ENCODE peak calls at places on chromosomes 5 and 9, in four cellular contexts. U, G, M and Q are unnamed samples.

GRCh38 chr5:125834438-125835147 is 588.6 kb upstream of the GRAMD2B start:
- DNase-seq in U (no peak), G (no peak), M (no peak), Q (no peak)

GRCh38 chr9:4464911-4465513 is 25.3 kb upstream of the SLC1A1 start:
- DNase-seq in U (no peak), G (no peak), M (no peak), Q (peak; percentile 74)

GRCh38 chr9:94802795-94803194 is 76.3 kb downstream of the AOPEP start:
- DNase-seq in U (no peak), G (peak; percentile 95), M (no peak), Q (peak; percentile 68)

GRCh38 chr5:65811895-65812294 is 89.9 kb downstream of the NLN start:
- DNase-seq in U (no peak), G (no peak), M (no peak), Q (no peak)

GRCh38 chr9:76852026-76852425 is 53.9 kb downstream of the PRUNE2 start:
- DNase-seq in U (no peak), G (no peak), M (no peak), Q (no peak)

GRCh38 chr9:136728548-136729123 is 14.1 kb downstream of the LCN10 start:
- DNase-seq in U (peak; percentile 69), G (peak; percentile 30), M (no peak), Q (peak; percentile 65)

GRCh38 chr5:157516016-157516415 is 56.0 kb downstream of the NIPAL4 start:
- DNase-seq in U (no peak), G (peak; percentile 91), M (no peak), Q (no peak)

GRCh38 chr5:72121753-72122445 is 14.6 kb downstream of the MAP1B start:
- DNase-seq in U (no peak), G (no peak), M (no peak), Q (no peak)

GRCh38 chr5:151642472-151643140 is 44.1 kb downstream of the SPARC start:
- DNase-seq in U (no peak), G (no peak), M (no peak), Q (no peak)

GRCh38 chr5:134289509-134290113 is 63.7 kb upstream of the PPP2CA start:
- DNase-seq in U (no peak), G (peak; percentile 79), M (no peak), Q (peak; percentile 53)

GRCh38 chr5:80326468-80326867 is 6.7 kb downstream of the SPZ1 start:
- DNase-seq in U (no peak), G (no peak), M (no peak), Q (no peak)

GRCh38 chr9:133726401-133727276 is 11.5 kb downstream of the SARDH start:
- DNase-seq in U (peak; percentile 58), G (peak; percentile 33), M (peak; percentile 51), Q (peak; percentile 72)

GRCh38 chr5:156096259-156096658 is 230.7 kb upstream of the SGCD start:
- DNase-seq in U (no peak), G (peak; percentile 1), M (no peak), Q (no peak)

GRCh38 chr5:87241555-87241954 is 26.1 kb upstream of the RASA1 start:
- DNase-seq in U (no peak), G (no peak), M (no peak), Q (no peak)

GRCh38 chr5:92889140-92889539 is 691.9 kb downstream of the NR2F1-AS1 start:
- DNase-seq in U (no peak), G (no peak), M (no peak), Q (no peak)
- TF ChIP-seq CTCF in U (no peak), G (no peak), M (no peak), Q (no peak)

DNA sequence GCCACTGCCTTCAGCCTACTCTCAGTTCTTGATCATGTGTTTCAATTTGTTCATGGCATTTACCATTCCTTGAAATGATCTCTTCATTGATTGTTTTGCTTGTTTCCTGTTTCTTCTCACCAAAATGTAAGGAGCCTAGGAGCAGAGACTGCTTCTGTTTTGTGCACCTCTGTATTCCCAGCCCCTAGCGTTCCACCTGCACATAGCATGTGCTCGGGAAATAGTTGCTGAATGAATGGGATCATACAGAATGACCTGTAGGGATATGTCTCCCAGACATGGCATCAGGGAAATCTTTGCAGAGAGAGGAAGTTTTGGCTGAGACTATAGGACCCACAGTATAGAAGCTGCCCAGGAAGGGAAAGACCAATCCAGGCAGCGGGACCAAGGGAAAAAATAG is 6.2 kb upstream of the CERCAM start:
- DNase-seq in U (no peak), G (no peak), M (no peak), Q (no peak)
- TF ChIP-seq CTCF in U (no peak), G (peak; percentile 9), M (no peak), Q (no peak)

GRCh38 chr5:55225346-55225745 is 1.8 kb downstream of the MCIDAS start:
- DNase-seq in U (no peak), G (no peak), M (no peak), Q (peak; percentile 28)

GRCh38 chr5:55227738-55228430 is 769 bp upstream of the MCIDAS start:
- DNase-seq in U (no peak), G (no peak), M (no peak), Q (peak; percentile 29)

GRCh38 chr5:55226027-55226933 is 835 bp downstream of the MCIDAS start:
- DNase-seq in U (no peak), G (peak; percentile 24), M (no peak), Q (peak; percentile 85)

GRCh38 chr5:55230086-55230629 is 3.0 kb upstream of the MCIDAS start:
- DNase-seq in U (no peak), G (no peak), M (no peak), Q (no peak)

DNA sequence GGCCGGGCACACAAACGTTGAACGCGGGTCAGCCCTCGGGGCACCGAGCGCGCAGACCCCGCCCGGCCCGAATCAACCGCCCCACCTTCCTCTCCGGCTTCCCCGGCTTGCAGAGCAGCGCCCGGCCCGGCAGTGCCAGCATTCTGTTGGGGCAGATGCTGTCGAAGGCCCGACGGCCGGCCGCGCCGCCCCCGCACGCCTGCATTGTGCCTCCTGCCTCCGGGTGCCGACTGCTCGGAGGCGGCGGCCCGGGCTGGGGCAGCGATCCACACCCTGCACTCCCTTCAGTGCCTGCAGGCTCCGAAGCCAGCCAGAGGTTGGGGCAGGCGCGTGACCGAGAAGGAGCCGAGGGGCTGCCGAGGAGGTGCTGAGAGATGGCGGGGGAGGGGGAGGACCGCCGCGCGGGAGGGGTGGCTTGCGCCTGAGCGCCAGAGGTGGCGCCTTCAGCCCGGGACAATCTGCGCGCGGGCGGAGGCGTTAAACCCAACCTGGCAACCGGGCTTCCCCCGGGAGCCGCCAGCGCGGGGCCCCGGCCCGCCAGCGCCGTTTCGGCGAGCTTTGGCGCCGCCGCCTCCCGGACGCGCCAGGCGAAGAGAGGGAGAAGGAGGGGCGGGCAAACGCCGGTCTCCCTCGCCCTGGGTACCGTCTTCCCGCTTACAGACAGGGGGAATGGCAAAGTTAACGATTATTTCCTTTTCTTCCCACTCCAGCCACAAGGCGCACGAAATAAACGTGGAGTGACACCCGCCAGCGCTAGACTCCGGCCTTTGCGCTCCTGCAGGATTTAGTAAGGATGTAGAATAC is at the start of gene MCIDAS:
- DNase-seq in U (no peak), G (no peak), M (no peak), Q (peak; percentile 88)
- TF ChIP-seq CTCF in U (peak; percentile 19), G (peak; percentile 15), M (no peak), Q (peak; percentile 37)

GRCh38 chr5:141969783-141970741 is 1.2 kb downstream of the RNF14 start:
- DNase-seq in U (no peak), G (no peak), M (no peak), Q (peak; percentile 73)
- TF ChIP-seq CTCF in U (no peak), G (no peak), M (no peak), Q (no peak)

DNA sequence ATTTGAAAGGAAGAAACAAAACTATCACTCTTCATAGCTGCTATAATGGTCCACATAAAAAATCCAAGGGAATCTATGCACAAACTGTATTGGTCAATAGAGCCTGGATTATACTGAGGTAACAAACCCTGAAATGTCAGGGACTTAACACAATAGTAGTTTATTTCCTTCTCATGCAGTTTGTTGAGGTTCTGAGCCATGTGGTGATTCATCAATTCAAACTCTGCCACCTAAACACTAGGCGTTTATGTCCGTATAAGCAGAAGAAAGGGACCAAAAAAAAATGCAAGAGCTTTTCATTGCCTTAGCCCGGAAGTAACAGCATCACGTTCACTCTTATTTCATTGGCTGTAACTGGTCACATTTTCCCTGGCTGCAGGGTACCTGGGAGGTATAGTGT is 464.7 kb downstream of the ZSWIM6 start:
- DNase-seq in U (no peak), G (no peak), M (no peak), Q (no peak)
- TF ChIP-seq CTCF in U (no peak), G (no peak), M (no peak), Q (no peak)

GRCh38 chr5:131005963-131006684 is 158.9 kb downstream of the HINT1 start:
- DNase-seq in U (no peak), G (no peak), M (no peak), Q (no peak)
- TF ChIP-seq CTCF in U (no peak), G (peak; percentile 31), M (no peak), Q (peak; percentile 5)